ENCODE peak calls at places on chromosomes 4 and X, in six cellular contexts. V, U, W, J, I and Y are unnamed samples.
A peak's percentile ranks its signal among the peaks of the same experiment; 100 is the strongest.

GRCh38 chrX:50088645-50089044 is 112.2 kb downstream of the AKAP4 start:
- DNase-seq in V (no peak), U (no peak), W (no peak), J (no peak), I (no peak), Y (no peak)

GRCh38 chr4:11724731-11725130 is 296.0 kb upstream of the HS3ST1 start:
- DNase-seq in V (no peak), U (no peak), W (peak; percentile 51), J (no peak), I (peak; percentile 38), Y (peak; percentile 12)

GRCh38 chr4:5683566-5683965 is 24.8 kb downstream of the EVC2 start:
- DNase-seq in V (no peak), U (no peak), W (no peak), J (no peak), I (no peak), Y (no peak)

GRCh38 chr4:38230121-38230728 is 270.0 kb downstream of the PTTG2 start:
- DNase-seq in V (no peak), U (no peak), W (peak; percentile 59), J (no peak), I (peak; percentile 71), Y (no peak)

GRCh38 chr4:47662975-47663374 is 174.9 kb downstream of the CORIN start:
- DNase-seq in V (no peak), U (no peak), W (no peak), J (peak; percentile 17), I (no peak), Y (no peak)

GRCh38 chrX:72635930-72636329 is 63.3 kb upstream of the HDAC8 start:
- DNase-seq in V (no peak), U (no peak), W (no peak), J (no peak), I (no peak), Y (no peak)

GRCh38 chr4:58507079-58507478 is 1396.9 kb upstream of the IGFBP7 start:
- DNase-seq in V (no peak), U (no peak), W (no peak), J (no peak), I (no peak), Y (no peak)

GRCh38 chrX:81121513-81122363 is 80.0 kb downstream of the HMGN5 start:
- DNase-seq in V (peak; percentile 85), U (peak; percentile 69), W (peak; percentile 89), J (peak; percentile 95), I (peak; percentile 90), Y (peak; percentile 91)

GRCh38 chr4:135065366-135065765 is 863.8 kb upstream of the PABPC4L start:
- DNase-seq in V (no peak), U (no peak), W (no peak), J (no peak), I (no peak), Y (no peak)

GRCh38 chr4:153418581-153418980 is 47.6 kb upstream of the TMEM131L start:
- DNase-seq in V (no peak), U (no peak), W (peak; percentile 14), J (no peak), I (no peak), Y (peak; percentile 13)

GRCh38 chrX:68708503-68709290 is 61.2 kb downstream of the STARD8 start:
- DNase-seq in V (no peak), U (no peak), W (no peak), J (no peak), I (no peak), Y (no peak)

GRCh38 chr4:124806403-124806802 is 93.9 kb upstream of the ANKRD50 start:
- DNase-seq in V (no peak), U (no peak), W (peak; percentile 46), J (no peak), I (peak; percentile 2), Y (peak; percentile 43)

GRCh38 chr4:8844976-8845690 is 26.5 kb downstream of the HMX1 start:
- DNase-seq in V (peak; percentile 27), U (no peak), W (no peak), J (no peak), I (no peak), Y (no peak)

GRCh38 chr4:94995684-94996394 is 238.1 kb downstream of the BMPR1B start:
- DNase-seq in V (no peak), U (no peak), W (peak; percentile 16), J (no peak), I (no peak), Y (no peak)

GRCh38 chrX:145817666-145818521 is at the start of gene SLITRK2:
- DNase-seq in V (peak; percentile 63), U (no peak), W (no peak), J (no peak), I (no peak), Y (no peak)

GRCh38 chr4:68249434-68249833 is 3.9 kb upstream of the TMPRSS11B start:
- DNase-seq in V (no peak), U (peak; percentile 13), W (peak; percentile 69), J (no peak), I (no peak), Y (no peak)

GRCh38 chr4:104591505-104591904 is 96.8 kb upstream of the CXXC4 start:
- DNase-seq in V (no peak), U (no peak), W (no peak), J (no peak), I (no peak), Y (no peak)

GRCh38 chrX:28876901-28877300 is 289.7 kb downstream of the IL1RAPL1 start:
- DNase-seq in V (no peak), U (no peak), W (no peak), J (no peak), I (no peak), Y (no peak)

GRCh38 chr4:80279751-80280150 is 13.3 kb downstream of the FGF5 start:
- DNase-seq in V (no peak), U (no peak), W (no peak), J (no peak), I (no peak), Y (no peak)

GRCh38 chrX:81377329-81377728 is 175.4 kb downstream of the SH3BGRL start:
- DNase-seq in V (no peak), U (peak; percentile 10), W (peak; percentile 8), J (peak; percentile 3), I (peak; percentile 1), Y (peak; percentile 7)

GRCh38 chr4:54942735-54943134 is 182.7 kb downstream of the KDR start:
- DNase-seq in V (no peak), U (no peak), W (no peak), J (no peak), I (no peak), Y (no peak)

GRCh38 chr4:7195546-7196282 is 3.4 kb downstream of the SORCS2 start:
- DNase-seq in V (peak; percentile 18), U (no peak), W (no peak), J (peak; percentile 26), I (no peak), Y (no peak)

GRCh38 chrX:39983715-39984114 is 114.0 kb downstream of the BCOR start:
- DNase-seq in V (no peak), U (no peak), W (peak; percentile 59), J (no peak), I (peak; percentile 1), Y (no peak)

DNA sequence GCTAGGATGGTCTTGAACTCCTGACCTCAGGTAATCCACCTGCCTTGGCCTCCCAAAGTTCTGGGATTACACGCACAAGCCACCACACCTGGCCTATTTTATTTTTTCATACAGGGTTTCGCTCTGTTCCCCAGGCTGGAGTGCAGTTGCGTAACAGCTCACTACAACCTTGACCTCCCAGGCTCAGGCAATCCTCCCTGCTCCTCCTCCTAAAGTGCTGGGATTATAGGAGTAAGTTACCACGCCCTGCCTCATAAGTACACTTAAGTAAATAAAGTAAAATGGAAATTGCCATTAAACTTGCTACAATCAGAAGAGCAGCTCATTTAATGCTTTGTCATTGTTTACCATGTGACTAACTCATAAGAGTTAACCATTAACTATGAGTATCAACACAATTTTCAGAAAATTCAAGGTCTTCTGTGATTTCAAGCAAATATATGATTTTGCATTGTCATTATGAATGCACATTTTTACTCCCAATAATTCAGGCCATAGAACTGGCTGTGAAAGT is 12.3 kb downstream of the UGDH start:
- DNase-seq in V (no peak), U (no peak), W (no peak), J (no peak), I (peak; percentile 31), Y (peak; percentile 34)
- TF ChIP-seq CTCF in V (no peak), U (no peak), W (no peak), J (no peak), I (no peak), Y (no peak)

GRCh38 chr4:88599714-88600113 is 7.4 kb downstream of the HERC3 start:
- DNase-seq in V (no peak), U (no peak), W (no peak), J (no peak), I (no peak), Y (no peak)
- TF ChIP-seq CTCF in V (no peak), U (no peak), W (no peak), J (no peak), I (no peak), Y (no peak)

DNA sequence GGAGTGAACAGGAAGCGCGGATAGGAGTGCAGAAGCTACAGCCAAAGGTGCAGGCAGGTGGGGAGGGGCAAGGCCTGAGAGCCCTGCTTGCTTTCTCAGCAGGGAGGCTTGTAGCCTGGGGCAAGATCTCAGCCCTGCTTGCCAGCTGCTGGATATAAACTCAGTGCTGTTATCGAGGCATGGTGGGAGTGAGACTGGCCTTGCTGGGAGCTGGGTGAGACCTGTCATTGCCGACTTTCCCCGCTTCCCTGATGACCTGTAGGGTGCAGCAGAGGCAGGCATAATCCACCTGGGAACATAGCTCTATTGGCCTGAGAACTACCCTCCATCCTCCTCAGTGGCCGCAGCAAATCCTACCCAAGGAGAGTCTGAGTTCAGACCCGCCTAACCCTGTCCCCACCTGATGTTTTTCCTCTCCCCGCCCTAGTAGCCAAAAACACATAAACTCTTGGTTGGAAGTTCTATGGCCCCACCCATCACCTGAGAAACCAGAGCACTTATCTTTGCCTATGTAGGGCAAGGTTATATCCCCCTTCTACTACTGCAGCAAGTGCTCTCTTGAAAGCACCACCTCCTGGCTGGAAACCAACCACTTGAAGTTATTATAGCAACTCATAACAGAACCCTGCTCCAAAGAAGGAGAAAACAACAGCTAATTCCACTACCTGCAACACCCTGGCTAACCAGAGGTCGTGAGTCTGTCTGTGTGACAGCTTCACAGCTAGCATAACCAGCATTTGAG is 80.7 kb downstream of the FHIP1A start:
- DNase-seq in V (no peak), U (no peak), W (no peak), J (no peak), I (no peak), Y (no peak)
- TF ChIP-seq CTCF in V (no peak), U (no peak), W (no peak), J (no peak), I (no peak), Y (no peak)

GRCh38 chr4:96166806-96167205 is 326.9 kb downstream of the PDHA2 start:
- DNase-seq in V (no peak), U (no peak), W (peak; percentile 48), J (no peak), I (no peak), Y (no peak)

GRCh38 chr4:96175871-96176270 is 336.0 kb downstream of the PDHA2 start:
- DNase-seq in V (no peak), U (no peak), W (peak; percentile 40), J (no peak), I (peak; percentile 0), Y (no peak)

GRCh38 chr4:96164814-96165351 is 325.0 kb downstream of the PDHA2 start:
- DNase-seq in V (no peak), U (no peak), W (peak; percentile 55), J (peak; percentile 91), I (peak; percentile 1), Y (peak; percentile 2)

DNA sequence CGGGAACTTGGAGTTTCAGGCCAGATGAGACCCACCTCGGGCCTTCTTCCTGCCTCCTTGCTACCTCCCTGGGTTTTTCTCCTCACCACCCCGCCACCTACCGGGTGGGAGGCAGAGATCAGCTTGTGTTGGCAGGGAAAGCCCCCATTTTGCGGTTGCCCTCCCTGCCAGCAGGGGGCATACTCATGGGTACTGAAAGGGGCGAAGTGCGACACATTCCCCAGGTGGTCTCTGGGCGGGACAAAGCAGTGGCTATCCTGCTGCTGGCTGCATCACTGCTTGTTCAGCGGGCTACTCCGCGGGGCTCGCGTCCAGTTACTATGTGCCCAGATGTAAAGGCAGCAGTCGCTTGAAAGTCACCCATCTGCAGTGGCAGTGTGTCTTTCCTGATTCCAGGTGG is 330.3 kb downstream of the PDHA2 start:
- DNase-seq in V (no peak), U (no peak), W (no peak), J (no peak), I (no peak), Y (no peak)
- TF ChIP-seq CTCF in V (no peak), U (peak; percentile 34), W (no peak), J (peak; percentile 21), I (no peak), Y (no peak)